ENCODE peak calls at places on chromosomes 5 and 9, in eight cellular contexts. One of them, this sample, is unnamed.

GRCh38 chr5:177491429-177491945 is 5.9 kb downstream of the PDLIM7 start:
- DNase-seq in HCT116: no peak
- DNase-seq in CD4-positive, CD25-positive, alpha-beta regulatory T cell: no peak
- DNase-seq in mesendoderm: peak; percentile 91
- DNase-seq in HL-60: peak; percentile 41
- DNase-seq in lower lobe of right lung: no peak
- DNase-seq in CD4-positive, alpha-beta memory T cell: no peak
- DNase-seq in aorta: peak; percentile 86
- DNase-seq in this sample: no peak

GRCh38 chr9:95980262-95981125 is 105.0 kb downstream of the ERCC6L2 start:
- DNase-seq in HCT116: no peak
- DNase-seq in CD4-positive, CD25-positive, alpha-beta regulatory T cell: no peak
- DNase-seq in mesendoderm: no peak
- DNase-seq in HL-60: peak; percentile 3
- DNase-seq in lower lobe of right lung: no peak
- DNase-seq in CD4-positive, alpha-beta memory T cell: no peak
- DNase-seq in aorta: no peak
- DNase-seq in this sample: no peak

GRCh38 chr9:91039835-91040140 is 238.2 kb downstream of the SYK start:
- DNase-seq in HCT116: no peak
- DNase-seq in CD4-positive, CD25-positive, alpha-beta regulatory T cell: no peak
- DNase-seq in mesendoderm: no peak
- DNase-seq in HL-60: no peak
- DNase-seq in lower lobe of right lung: no peak
- DNase-seq in CD4-positive, alpha-beta memory T cell: no peak
- DNase-seq in aorta: no peak
- DNase-seq in this sample: no peak

GRCh38 chr5:60810438-60811085 is 33.5 kb downstream of the ELOVL7 start:
- DNase-seq in HCT116: no peak
- DNase-seq in CD4-positive, CD25-positive, alpha-beta regulatory T cell: no peak
- DNase-seq in mesendoderm: peak; percentile 26
- DNase-seq in HL-60: no peak
- DNase-seq in lower lobe of right lung: no peak
- DNase-seq in CD4-positive, alpha-beta memory T cell: no peak
- DNase-seq in aorta: no peak
- DNase-seq in this sample: no peak

GRCh38 chr9:115264333-115264732 is 146.4 kb upstream of the TNC start:
- DNase-seq in HCT116: no peak
- DNase-seq in CD4-positive, CD25-positive, alpha-beta regulatory T cell: no peak
- DNase-seq in mesendoderm: no peak
- DNase-seq in HL-60: no peak
- DNase-seq in lower lobe of right lung: no peak
- DNase-seq in CD4-positive, alpha-beta memory T cell: no peak
- DNase-seq in aorta: no peak
- DNase-seq in this sample: no peak

GRCh38 chr5:132777209-132778069 is at the start of gene SEPTIN8:
- DNase-seq in HCT116: no peak
- DNase-seq in CD4-positive, CD25-positive, alpha-beta regulatory T cell: peak; percentile 28
- DNase-seq in mesendoderm: peak; percentile 11
- DNase-seq in HL-60: no peak
- DNase-seq in lower lobe of right lung: peak; percentile 59
- DNase-seq in CD4-positive, alpha-beta memory T cell: peak; percentile 38
- DNase-seq in aorta: peak; percentile 88
- DNase-seq in this sample: peak; percentile 34

GRCh38 chr5:134073404-134073803 is 41.1 kb upstream of the TCF7 start:
- DNase-seq in HCT116: no peak
- DNase-seq in CD4-positive, CD25-positive, alpha-beta regulatory T cell: no peak
- DNase-seq in mesendoderm: no peak
- DNase-seq in HL-60: no peak
- DNase-seq in lower lobe of right lung: no peak
- DNase-seq in CD4-positive, alpha-beta memory T cell: no peak
- DNase-seq in aorta: no peak
- DNase-seq in this sample: no peak

GRCh38 chr9:31612336-31613030 is 772.0 kb upstream of the ACO1 start:
- DNase-seq in HCT116: no peak
- DNase-seq in CD4-positive, CD25-positive, alpha-beta regulatory T cell: no peak
- DNase-seq in mesendoderm: no peak
- DNase-seq in HL-60: no peak
- DNase-seq in lower lobe of right lung: no peak
- DNase-seq in CD4-positive, alpha-beta memory T cell: no peak
- DNase-seq in aorta: no peak
- DNase-seq in this sample: no peak

GRCh38 chr5:88509403-88509802 is 240.8 kb upstream of the TMEM161B start:
- DNase-seq in HCT116: no peak
- DNase-seq in CD4-positive, CD25-positive, alpha-beta regulatory T cell: no peak
- DNase-seq in mesendoderm: peak; percentile 73
- DNase-seq in HL-60: no peak
- DNase-seq in lower lobe of right lung: no peak
- DNase-seq in CD4-positive, alpha-beta memory T cell: no peak
- DNase-seq in aorta: no peak
- DNase-seq in this sample: no peak

GRCh38 chr5:140881889-140882590 is at the start of gene PCDHA13:
- DNase-seq in HCT116: no peak
- DNase-seq in CD4-positive, CD25-positive, alpha-beta regulatory T cell: no peak
- DNase-seq in mesendoderm: no peak
- DNase-seq in HL-60: no peak
- DNase-seq in lower lobe of right lung: peak; percentile 41
- DNase-seq in CD4-positive, alpha-beta memory T cell: no peak
- DNase-seq in aorta: no peak
- DNase-seq in this sample: no peak

GRCh38 chr9:38087934-38088925 is 19.2 kb upstream of the SHB start:
- DNase-seq in HCT116: peak; percentile 24
- DNase-seq in CD4-positive, CD25-positive, alpha-beta regulatory T cell: peak; percentile 44
- DNase-seq in mesendoderm: peak; percentile 56
- DNase-seq in HL-60: peak; percentile 49
- DNase-seq in lower lobe of right lung: peak; percentile 79
- DNase-seq in CD4-positive, alpha-beta memory T cell: peak; percentile 53
- DNase-seq in aorta: peak; percentile 93
- DNase-seq in this sample: peak; percentile 75

GRCh38 chr9:89759563-89759962 is 154.8 kb downstream of the GADD45G start:
- DNase-seq in HCT116: no peak
- DNase-seq in CD4-positive, CD25-positive, alpha-beta regulatory T cell: no peak
- DNase-seq in mesendoderm: no peak
- DNase-seq in HL-60: no peak
- DNase-seq in lower lobe of right lung: no peak
- DNase-seq in CD4-positive, alpha-beta memory T cell: no peak
- DNase-seq in aorta: no peak
- DNase-seq in this sample: no peak

GRCh38 chr5:133696782-133697507 is 84.6 kb upstream of the FSTL4 start:
- DNase-seq in HCT116: no peak
- DNase-seq in CD4-positive, CD25-positive, alpha-beta regulatory T cell: no peak
- DNase-seq in mesendoderm: no peak
- DNase-seq in HL-60: no peak
- DNase-seq in lower lobe of right lung: no peak
- DNase-seq in CD4-positive, alpha-beta memory T cell: no peak
- DNase-seq in aorta: no peak
- DNase-seq in this sample: no peak

GRCh38 chr9:91820949-91821880 is 128.8 kb downstream of the ROR2 start:
- DNase-seq in HCT116: no peak
- DNase-seq in CD4-positive, CD25-positive, alpha-beta regulatory T cell: no peak
- DNase-seq in mesendoderm: no peak
- DNase-seq in HL-60: peak; percentile 32
- DNase-seq in lower lobe of right lung: no peak
- DNase-seq in CD4-positive, alpha-beta memory T cell: no peak
- DNase-seq in aorta: peak; percentile 24
- DNase-seq in this sample: no peak

GRCh38 chr5:98214240-98215051 is 559.0 kb upstream of the RGMB start:
- DNase-seq in HCT116: no peak
- DNase-seq in CD4-positive, CD25-positive, alpha-beta regulatory T cell: no peak
- DNase-seq in mesendoderm: no peak
- DNase-seq in HL-60: no peak
- DNase-seq in lower lobe of right lung: no peak
- DNase-seq in CD4-positive, alpha-beta memory T cell: no peak
- DNase-seq in aorta: no peak
- DNase-seq in this sample: no peak
- H3K27ac ChIP-seq in HCT116: no peak overlapping the region
- H3K27ac ChIP-seq in CD4-positive, CD25-positive, alpha-beta regulatory T cell: no peak overlapping the region
- H3K27ac ChIP-seq in mesendoderm: no peak overlapping the region
- H3K27ac ChIP-seq in HL-60: no peak overlapping the region
- H3K27ac ChIP-seq in lower lobe of right lung: no peak overlapping the region
- H3K27ac ChIP-seq in CD4-positive, alpha-beta memory T cell: no peak overlapping the region
- H3K27ac ChIP-seq in aorta: no peak overlapping the region
- H3K27ac ChIP-seq in this sample: no peak overlapping the region

DNA sequence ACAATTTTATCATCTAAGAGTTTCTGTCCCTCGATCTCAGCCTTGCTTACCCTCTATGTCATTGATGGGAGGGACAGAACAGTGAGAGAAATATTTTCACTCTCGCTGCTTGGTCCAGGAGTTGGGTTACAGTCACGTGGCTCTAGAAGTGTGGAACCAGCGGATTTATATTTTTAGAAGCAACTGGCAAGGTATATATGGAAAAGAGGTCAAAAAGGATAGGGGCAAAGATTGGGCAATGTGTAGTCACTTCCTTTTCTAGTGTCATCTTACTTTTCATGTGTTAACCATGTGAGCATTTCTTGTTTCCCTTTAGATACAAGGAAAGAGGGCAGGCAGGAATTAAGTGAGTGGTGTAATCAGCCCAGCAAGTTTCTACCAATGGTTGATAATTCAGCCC is 111.5 kb upstream of the ZNF366 start:
- DNase-seq in HCT116: no peak
- DNase-seq in CD4-positive, CD25-positive, alpha-beta regulatory T cell: no peak
- DNase-seq in mesendoderm: no peak
- DNase-seq in HL-60: no peak
- DNase-seq in lower lobe of right lung: no peak
- DNase-seq in CD4-positive, alpha-beta memory T cell: no peak
- DNase-seq in aorta: no peak
- DNase-seq in this sample: no peak
- H3K27ac ChIP-seq in HCT116: no peak overlapping the region
- H3K27ac ChIP-seq in CD4-positive, CD25-positive, alpha-beta regulatory T cell: no peak overlapping the region
- H3K27ac ChIP-seq in mesendoderm: no peak overlapping the region
- H3K27ac ChIP-seq in HL-60: no peak overlapping the region
- H3K27ac ChIP-seq in lower lobe of right lung: no peak overlapping the region
- H3K27ac ChIP-seq in CD4-positive, alpha-beta memory T cell: no peak overlapping the region
- H3K27ac ChIP-seq in aorta: no peak overlapping the region
- H3K27ac ChIP-seq in this sample: no peak overlapping the region

GRCh38 chr9:33234511-33235467 is 5.2 kb upstream of the SPINK4 start:
- DNase-seq in HCT116: no peak
- DNase-seq in CD4-positive, CD25-positive, alpha-beta regulatory T cell: no peak
- DNase-seq in mesendoderm: no peak
- DNase-seq in HL-60: no peak
- DNase-seq in lower lobe of right lung: no peak
- DNase-seq in CD4-positive, alpha-beta memory T cell: no peak
- DNase-seq in aorta: no peak
- DNase-seq in this sample: no peak
- H3K27ac ChIP-seq in HCT116: peak overlapping the region; percentile 35
- H3K27ac ChIP-seq in CD4-positive, CD25-positive, alpha-beta regulatory T cell: no peak overlapping the region
- H3K27ac ChIP-seq in mesendoderm: no peak overlapping the region
- H3K27ac ChIP-seq in HL-60: no peak overlapping the region
- H3K27ac ChIP-seq in lower lobe of right lung: peak overlapping the region; percentile 40
- H3K27ac ChIP-seq in CD4-positive, alpha-beta memory T cell: no peak overlapping the region
- H3K27ac ChIP-seq in aorta: no peak overlapping the region
- H3K27ac ChIP-seq in this sample: no peak overlapping the region

GRCh38 chr5:37090781-37091180 is 158.4 kb downstream of the CPLANE1 start:
- DNase-seq in HCT116: no peak
- DNase-seq in CD4-positive, CD25-positive, alpha-beta regulatory T cell: no peak
- DNase-seq in mesendoderm: no peak
- DNase-seq in HL-60: no peak
- DNase-seq in lower lobe of right lung: no peak
- DNase-seq in CD4-positive, alpha-beta memory T cell: no peak
- DNase-seq in aorta: no peak
- DNase-seq in this sample: no peak
- H3K27ac ChIP-seq in HCT116: no peak overlapping the region
- H3K27ac ChIP-seq in CD4-positive, CD25-positive, alpha-beta regulatory T cell: no peak overlapping the region
- H3K27ac ChIP-seq in mesendoderm: no peak overlapping the region
- H3K27ac ChIP-seq in HL-60: no peak overlapping the region
- H3K27ac ChIP-seq in lower lobe of right lung: no peak overlapping the region
- H3K27ac ChIP-seq in CD4-positive, alpha-beta memory T cell: no peak overlapping the region
- H3K27ac ChIP-seq in aorta: no peak overlapping the region
- H3K27ac ChIP-seq in this sample: no peak overlapping the region

GRCh38 chr9:131012023-131012334 is 3.0 kb downstream of the LAMC3 start:
- DNase-seq in HCT116: no peak
- DNase-seq in CD4-positive, CD25-positive, alpha-beta regulatory T cell: no peak
- DNase-seq in mesendoderm: peak; percentile 79
- DNase-seq in HL-60: no peak
- DNase-seq in lower lobe of right lung: no peak
- DNase-seq in CD4-positive, alpha-beta memory T cell: no peak
- DNase-seq in aorta: no peak
- DNase-seq in this sample: no peak
- H3K27ac ChIP-seq in HCT116: no peak overlapping the region
- H3K27ac ChIP-seq in CD4-positive, CD25-positive, alpha-beta regulatory T cell: no peak overlapping the region
- H3K27ac ChIP-seq in mesendoderm: peak overlapping the region; percentile 28
- H3K27ac ChIP-seq in HL-60: no peak overlapping the region
- H3K27ac ChIP-seq in lower lobe of right lung: no peak overlapping the region
- H3K27ac ChIP-seq in CD4-positive, alpha-beta memory T cell: no peak overlapping the region
- H3K27ac ChIP-seq in aorta: no peak overlapping the region
- H3K27ac ChIP-seq in this sample: no peak overlapping the region